ENCODE peak calls at places on chromosomes 4 and X, in ten cellular contexts. A is GM23248, X is Peyer's patch, J is cardiac muscle cell, L is GM23338, D is transverse colon, S is PC-3, T is brain microvascular endothelial cell, N is H1, W is A549. B is an unnamed sample.

GRCh38 chr4:137705171-137705783 is 173.0 kb upstream of the PCDH18 start:
- DNase-seq in A (peak), X (no peak), J (peak), L (no peak), D (no peak), S (no peak), T (peak), N (no peak), W (no peak), B (no peak)

GRCh38 chrX:87572911-87573310 is 55.3 kb downstream of the KLHL4 start:
- DNase-seq in A (no peak), X (no peak), J (peak), L (no peak), D (no peak), S (peak), T (no peak), N (no peak), W (no peak), B (no peak)

GRCh38 chrX:100980608-100981497 is 11.3 kb downstream of the ARL13A start:
- DNase-seq in A (peak), X (no peak), J (peak), L (no peak), D (no peak), S (peak), T (peak), N (no peak), W (peak), B (no peak)

GRCh38 chrX:117327306-117327705 is 789.3 kb downstream of the KLHL13 start:
- DNase-seq in A (no peak), X (no peak), J (no peak), L (peak), D (no peak), S (no peak), T (no peak), N (peak), W (no peak), B (no peak)

GRCh38 chrX:20029728-20030127 is 38.9 kb upstream of the BCLAF3 start:
- DNase-seq in A (no peak), X (peak), J (no peak), L (no peak), D (peak), S (peak), T (no peak), N (no peak), W (peak), B (no peak)

GRCh38 chr4:156346959-156347385 is 393.3 kb upstream of the CTSO start:
- DNase-seq in A (no peak), X (no peak), J (no peak), L (peak), D (no peak), S (peak), T (no peak), N (peak), W (no peak), B (no peak)

GRCh38 chr4:67616478-67616877 is 58.0 kb downstream of the STAP1 start:
- DNase-seq in A (no peak), X (no peak), J (no peak), L (no peak), D (no peak), S (peak), T (no peak), N (no peak), W (no peak), B (no peak)

GRCh38 chr4:107519057-107519456 is 201.0 kb downstream of the PAPSS1 start:
- DNase-seq in A (peak), X (no peak), J (peak), L (peak), D (peak), S (peak), T (peak), N (no peak), W (peak), B (no peak)

GRCh38 chr4:32261196-32261595 is 1541.0 kb downstream of the PCDH7 start:
- DNase-seq in A (no peak), X (no peak), J (no peak), L (peak), D (no peak), S (no peak), T (no peak), N (no peak), W (no peak), B (no peak)

GRCh38 chr4:7244766-7245320 is 52.5 kb downstream of the SORCS2 start:
- DNase-seq in A (no peak), X (no peak), J (no peak), L (no peak), D (no peak), S (no peak), T (no peak), N (no peak), W (no peak), B (no peak)

GRCh38 chr4:100113732-100114131 is 76.5 kb downstream of the DDIT4L start:
- DNase-seq in A (no peak), X (no peak), J (no peak), L (no peak), D (no peak), S (no peak), T (no peak), N (no peak), W (no peak), B (no peak)

GRCh38 chrX:136130931-136131843 is 16.1 kb upstream of the FHL1 start:
- DNase-seq in A (peak), X (no peak), J (peak), L (no peak), D (no peak), S (peak), T (peak), N (no peak), W (peak), B (peak)

GRCh38 chrX:150765237-150765636 is 72.0 kb downstream of the MTMR1 start:
- DNase-seq in A (no peak), X (no peak), J (no peak), L (no peak), D (no peak), S (no peak), T (no peak), N (no peak), W (no peak), B (no peak)

GRCh38 chrX:150508461-150509367 is 59.7 kb upstream of the MTM1 start:
- DNase-seq in A (peak), X (peak), J (peak), L (peak), D (peak), S (no peak), T (no peak), N (no peak), W (no peak), B (no peak)

GRCh38 chr4:155974476-155974749 is 20.7 kb upstream of the CTSO start:
- DNase-seq in A (no peak), X (no peak), J (no peak), L (no peak), D (no peak), S (no peak), T (no peak), N (no peak), W (no peak), B (no peak)

GRCh38 chrX:134801267-134801666 is 143.0 kb upstream of the PLAC1 start:
- DNase-seq in A (no peak), X (no peak), J (no peak), L (no peak), D (no peak), S (peak), T (peak), N (no peak), W (peak), B (no peak)

GRCh38 chr4:118398226-118399090 is 45.7 kb upstream of the PRSS12 start:
- DNase-seq in A (no peak), X (no peak), J (no peak), L (no peak), D (no peak), S (no peak), T (no peak), N (no peak), W (no peak), B (no peak)

GRCh38 chrX:68903111-68903510 is 74.3 kb downstream of the EFNB1 start:
- DNase-seq in A (no peak), X (no peak), J (peak), L (no peak), D (no peak), S (no peak), T (no peak), N (no peak), W (no peak), B (no peak)

GRCh38 chr4:94939791-94940530 is 182.2 kb downstream of the BMPR1B start:
- DNase-seq in A (no peak), X (no peak), J (no peak), L (peak), D (no peak), S (peak), T (no peak), N (no peak), W (no peak), B (no peak)

GRCh38 chrX:9285342-9285771 is 179.5 kb upstream of the TBL1X start:
- DNase-seq in A (no peak), X (no peak), J (no peak), L (no peak), D (no peak), S (peak), T (no peak), N (no peak), W (no peak), B (no peak)

GRCh38 chr4:30380404-30380998 is 339.7 kb upstream of the PCDH7 start:
- DNase-seq in A (peak), X (no peak), J (peak), L (peak), D (peak), S (peak), T (peak), N (peak), W (peak), B (peak)

GRCh38 chrX:4754878-4755604 is 1041.6 kb upstream of the PRKX start:
- DNase-seq in A (no peak), X (no peak), J (no peak), L (no peak), D (no peak), S (no peak), T (no peak), N (no peak), W (no peak), B (no peak)

GRCh38 chr4:6591781-6592180 is 16.8 kb downstream of the MAN2B2 start:
- DNase-seq in A (no peak), X (no peak), J (no peak), L (no peak), D (no peak), S (no peak), T (no peak), N (no peak), W (peak), B (no peak)

GRCh38 chr4:26060286-26060685 is 146.3 kb downstream of the SMIM20 start:
- DNase-seq in A (peak), X (no peak), J (no peak), L (no peak), D (no peak), S (peak), T (peak), N (no peak), W (no peak), B (no peak)

GRCh38 chr4:106048250-106048931 is 153.1 kb downstream of the NPNT start:
- DNase-seq in A (no peak), X (no peak), J (peak), L (no peak), D (no peak), S (no peak), T (no peak), N (no peak), W (no peak), B (no peak)

GRCh38 chr4:101418055-101418454 is 70.7 kb upstream of the PPP3CA start:
- DNase-seq in A (no peak), X (peak), J (peak), L (no peak), D (peak), S (no peak), T (no peak), N (no peak), W (no peak), B (no peak)

GRCh38 chrX:109936114-109936513 is 66.8 kb upstream of the TMEM164 start:
- DNase-seq in A (peak), X (no peak), J (peak), L (no peak), D (no peak), S (no peak), T (no peak), N (no peak), W (no peak), B (no peak)

GRCh38 chr4:127783026-127783769 is 1.1 kb downstream of the HSPA4L start:
- DNase-seq in A (peak), X (peak), J (peak), L (peak), D (peak), S (peak), T (peak), N (no peak), W (peak), B (peak)

GRCh38 chr4:4662230-4662629 is 120.4 kb upstream of the STX18 start:
- DNase-seq in A (no peak), X (no peak), J (no peak), L (no peak), D (no peak), S (no peak), T (no peak), N (no peak), W (no peak), B (no peak)

GRCh38 chr4:36209941-36210663 is 34.2 kb downstream of the ARAP2 start:
- DNase-seq in A (no peak), X (no peak), J (no peak), L (no peak), D (no peak), S (no peak), T (no peak), N (no peak), W (no peak), B (no peak)

GRCh38 chr4:150308824-150309472 is 230.7 kb downstream of the DCLK2 start:
- DNase-seq in A (peak), X (no peak), J (peak), L (no peak), D (no peak), S (peak), T (peak), N (no peak), W (peak), B (peak)

GRCh38 chrX:138858438-138858837 is 146.9 kb upstream of the FGF13 start:
- DNase-seq in A (peak), X (no peak), J (peak), L (no peak), D (no peak), S (peak), T (no peak), N (no peak), W (no peak), B (peak)

GRCh38 chrX:72540318-72540717 is 32.3 kb downstream of the HDAC8 start:
- DNase-seq in A (peak), X (no peak), J (peak), L (peak), D (no peak), S (peak), T (no peak), N (no peak), W (peak), B (no peak)

GRCh38 chrX:154317391-154318000 is 21.9 kb downstream of the TKTL1 start:
- DNase-seq in A (peak), X (no peak), J (peak), L (peak), D (no peak), S (peak), T (no peak), N (no peak), W (peak), B (no peak)

GRCh38 chr4:88630756-88631155 is 38.5 kb downstream of the HERC3 start:
- DNase-seq in A (peak), X (no peak), J (peak), L (no peak), D (no peak), S (peak), T (peak), N (no peak), W (no peak), B (no peak)

GRCh38 chr4:100679926-100680325 is 162.1 kb upstream of the EMCN start:
- DNase-seq in A (no peak), X (no peak), J (no peak), L (no peak), D (no peak), S (no peak), T (no peak), N (no peak), W (no peak), B (no peak)

GRCh38 chr4:86961103-86961502 is 26.3 kb downstream of the AFF1 start:
- DNase-seq in A (no peak), X (no peak), J (no peak), L (no peak), D (no peak), S (no peak), T (no peak), N (no peak), W (no peak), B (no peak)
- H3K27ac ChIP-seq in A (no peak), X (peak), J (peak), L (peak), D (peak), S (no peak), T (no peak), N (peak), W (no peak), B (no peak)

GRCh38 chrX:31243804-31244203 is 172.0 kb upstream of the FTHL17 start:
- DNase-seq in A (no peak), X (no peak), J (no peak), L (no peak), D (no peak), S (no peak), T (no peak), N (no peak), W (no peak), B (no peak)
- H3K27ac ChIP-seq in A (no peak), X (no peak), J (no peak), L (no peak), D (no peak), S (no peak), T (no peak), N (no peak), W (no peak), B (no peak)

GRCh38 chrX:130091976-130092522 is 18.2 kb downstream of the ELF4 start:
- DNase-seq in A (no peak), X (peak), J (no peak), L (peak), D (peak), S (no peak), T (no peak), N (no peak), W (no peak), B (no peak)
- H3K27ac ChIP-seq in A (no peak), X (peak), J (no peak), L (no peak), D (peak), S (no peak), T (no peak), N (no peak), W (no peak), B (no peak)

GRCh38 chr4:115201042-115201330 is 87.6 kb upstream of the NDST4 start:
- DNase-seq in A (no peak), X (no peak), J (no peak), L (no peak), D (no peak), S (no peak), T (no peak), N (no peak), W (no peak), B (no peak)
- H3K27ac ChIP-seq in A (no peak), X (no peak), J (no peak), L (no peak), D (no peak), S (no peak), T (no peak), N (no peak), W (no peak), B (no peak)

B was measured in epithelial cell of prostate.